ENCODE peak calls at places on chromosomes 12 and 14, in ten cellular contexts. I, J, L, Q, N, S, M, P, Z and G are unnamed samples.

GRCh38 chr14:72615511-72616121 is 278.3 kb downstream of the DPF3 start:
- DNase-seq in I (no peak), J (no peak), L (peak; percentile 75), Q (peak; percentile 40), N (no peak), S (no peak), M (no peak), P (no peak), Z (no peak), G (no peak)

GRCh38 chr12:123847876-123848275 is 85.8 kb downstream of the DNAH10 start:
- DNase-seq in I (no peak), J (no peak), L (no peak), Q (peak; percentile 39), N (no peak), S (no peak), M (no peak), P (no peak), Z (no peak), G (no peak)

GRCh38 chr12:48084066-48084465 is 21.8 kb downstream of the SENP1 start:
- DNase-seq in I (no peak), J (no peak), L (peak; percentile 5), Q (no peak), N (no peak), S (no peak), M (peak; percentile 11), P (no peak), Z (no peak), G (no peak)

GRCh38 chr14:60317609-60318008 is 68.6 kb downstream of the PPM1A start:
- DNase-seq in I (no peak), J (peak; percentile 83), L (no peak), Q (no peak), N (no peak), S (no peak), M (no peak), P (no peak), Z (no peak), G (no peak)

GRCh38 chr12:12973019-12973418 is 21.0 kb upstream of the GPRC5D start:
- DNase-seq in I (no peak), J (no peak), L (no peak), Q (no peak), N (no peak), S (no peak), M (no peak), P (no peak), Z (no peak), G (no peak)

GRCh38 chr12:50017047-50017446 is 8.2 kb downstream of the RACGAP1 start:
- DNase-seq in I (peak; percentile 27), J (no peak), L (peak; percentile 81), Q (peak; percentile 15), N (no peak), S (no peak), M (peak; percentile 30), P (no peak), Z (peak; percentile 11), G (no peak)

GRCh38 chr14:80215756-80216581 is 4.7 kb upstream of the DIO2 start:
- DNase-seq in I (no peak), J (no peak), L (peak; percentile 62), Q (peak; percentile 53), N (no peak), S (no peak), M (no peak), P (no peak), Z (no peak), G (no peak)

GRCh38 chr12:92539966-92540791 is 162.6 kb upstream of the PLEKHG7 start:
- DNase-seq in I (no peak), J (peak; percentile 60), L (no peak), Q (peak; percentile 83), N (no peak), S (no peak), M (no peak), P (no peak), Z (peak; percentile 2), G (no peak)

GRCh38 chr14:105941226-105942166 is 415.1 kb downstream of the TMEM121 start:
- DNase-seq in I (no peak), J (no peak), L (no peak), Q (no peak), N (no peak), S (no peak), M (no peak), P (no peak), Z (no peak), G (no peak)

GRCh38 chr14:100422556-100423420 is 99.6 kb downstream of the SLC25A47 start:
- DNase-seq in I (no peak), J (no peak), L (peak; percentile 56), Q (no peak), N (no peak), S (no peak), M (no peak), P (no peak), Z (no peak), G (no peak)

GRCh38 chr14:55123101-55123500 is 6.0 kb upstream of the LGALS3 start:
- DNase-seq in I (peak; percentile 36), J (no peak), L (peak; percentile 96), Q (no peak), N (no peak), S (no peak), M (no peak), P (no peak), Z (no peak), G (no peak)